ENCODE peak calls at places on chromosome 16, in four cellular contexts. One of them, this sample, is unnamed.

GRCh38 chr16:5035909-5036227 is 2.1 kb upstream of the NAGPA start:
- DNase-seq in HAP-1: no peak
- DNase-seq in right cardiac atrium: no peak
- DNase-seq in CD4-positive, alpha-beta T cell: no peak
- DNase-seq in this sample: no peak

GRCh38 chr16:1822801-1823200 is 3.8 kb downstream of the HAGH start:
- DNase-seq in right cardiac atrium: no peak
- DNase-seq in CD4-positive, alpha-beta T cell: no peak
- DNase-seq in HAP-1: no peak
- DNase-seq in this sample: no peak

GRCh38 chr16:11250091-11250785 is 5.8 kb downstream of the SOCS1 start:
- DNase-seq in HAP-1: no peak
- DNase-seq in CD4-positive, alpha-beta T cell: no peak
- DNase-seq in right cardiac atrium: no peak
- DNase-seq in this sample: no peak

GRCh38 chr16:1494129-1494640 is 1.0 kb downstream of the TELO2 start:
- DNase-seq in CD4-positive, alpha-beta T cell: no peak
- DNase-seq in HAP-1: peak; percentile 43
- DNase-seq in right cardiac atrium: peak; percentile 76
- DNase-seq in this sample: peak; percentile 69

GRCh38 chr16:27366687-27367462 is 35.1 kb upstream of the IL21R start:
- DNase-seq in HAP-1: no peak
- DNase-seq in CD4-positive, alpha-beta T cell: no peak
- DNase-seq in right cardiac atrium: peak; percentile 57
- DNase-seq in this sample: no peak

GRCh38 chr16:26137956-26138355 is 446.2 kb downstream of the HS3ST4 start:
- DNase-seq in right cardiac atrium: no peak
- DNase-seq in HAP-1: no peak
- DNase-seq in CD4-positive, alpha-beta T cell: no peak
- DNase-seq in this sample: no peak

GRCh38 chr16:21301168-21301894 is 23.2 kb upstream of the CRYM start:
- DNase-seq in CD4-positive, alpha-beta T cell: no peak
- DNase-seq in right cardiac atrium: peak; percentile 70
- DNase-seq in HAP-1: peak; percentile 86
- DNase-seq in this sample: peak; percentile 70

GRCh38 chr16:88074041-88074440 is 122.8 kb downstream of the BANP start:
- DNase-seq in right cardiac atrium: no peak
- DNase-seq in HAP-1: no peak
- DNase-seq in CD4-positive, alpha-beta T cell: no peak
- DNase-seq in this sample: peak; percentile 10

GRCh38 chr16:89001117-89002027 is 24.4 kb upstream of the CBFA2T3 start:
- DNase-seq in CD4-positive, alpha-beta T cell: no peak
- DNase-seq in right cardiac atrium: peak; percentile 6
- DNase-seq in HAP-1: no peak
- DNase-seq in this sample: no peak

GRCh38 chr16:85284138-85284897 is 172.0 kb upstream of the CIBAR2 start:
- DNase-seq in HAP-1: no peak
- DNase-seq in CD4-positive, alpha-beta T cell: no peak
- DNase-seq in right cardiac atrium: no peak
- DNase-seq in this sample: peak; percentile 37

GRCh38 chr16:57694556-57695377 is at the start of gene DRC7:
- DNase-seq in CD4-positive, alpha-beta T cell: no peak
- DNase-seq in right cardiac atrium: no peak
- DNase-seq in HAP-1: peak; percentile 58
- DNase-seq in this sample: peak; percentile 61

GRCh38 chr16:65489531-65490023 is 367.7 kb upstream of the CDH11 start:
- DNase-seq in CD4-positive, alpha-beta T cell: no peak
- DNase-seq in HAP-1: no peak
- DNase-seq in right cardiac atrium: no peak
- DNase-seq in this sample: no peak

GRCh38 chr16:26672206-26672605 is 394.5 kb upstream of the C16orf82 start:
- DNase-seq in HAP-1: no peak
- DNase-seq in CD4-positive, alpha-beta T cell: no peak
- DNase-seq in right cardiac atrium: no peak
- DNase-seq in this sample: no peak

GRCh38 chr16:3038256-3038655 is 1.5 kb upstream of the BICDL2 start:
- DNase-seq in CD4-positive, alpha-beta T cell: no peak
- DNase-seq in right cardiac atrium: no peak
- DNase-seq in HAP-1: no peak
- DNase-seq in this sample: no peak

GRCh38 chr16:56505174-56505573 is 14.7 kb downstream of the BBS2 start:
- DNase-seq in right cardiac atrium: no peak
- DNase-seq in HAP-1: no peak
- DNase-seq in CD4-positive, alpha-beta T cell: no peak
- DNase-seq in this sample: no peak

GRCh38 chr16:19223235-19223847 is 55.3 kb downstream of the SYT17 start:
- DNase-seq in HAP-1: no peak
- DNase-seq in CD4-positive, alpha-beta T cell: no peak
- DNase-seq in right cardiac atrium: no peak
- DNase-seq in this sample: peak; percentile 76

GRCh38 chr16:79970551-79971236 is 370.2 kb upstream of the MAF start:
- DNase-seq in right cardiac atrium: peak; percentile 56
- DNase-seq in CD4-positive, alpha-beta T cell: no peak
- DNase-seq in HAP-1: no peak
- DNase-seq in this sample: no peak

GRCh38 chr16:72357860-72358259 is 185.9 kb upstream of the PMFBP1 start:
- DNase-seq in HAP-1: no peak
- DNase-seq in right cardiac atrium: no peak
- DNase-seq in CD4-positive, alpha-beta T cell: no peak
- DNase-seq in this sample: no peak

GRCh38 chr16:73771676-73772075 is 524.9 kb upstream of the PSMD7 start:
- DNase-seq in right cardiac atrium: no peak
- DNase-seq in CD4-positive, alpha-beta T cell: no peak
- DNase-seq in HAP-1: no peak
- DNase-seq in this sample: no peak

GRCh38 chr16:10620120-10620519 is 39.7 kb upstream of the EMP2 start:
- DNase-seq in right cardiac atrium: no peak
- DNase-seq in HAP-1: no peak
- DNase-seq in CD4-positive, alpha-beta T cell: no peak
- DNase-seq in this sample: no peak

GRCh38 chr16:87041286-87041685 is 275.9 kb downstream of the C16orf95 start:
- DNase-seq in HAP-1: no peak
- DNase-seq in CD4-positive, alpha-beta T cell: no peak
- DNase-seq in right cardiac atrium: no peak
- DNase-seq in this sample: no peak

GRCh38 chr16:23695756-23696155 is 17.1 kb downstream of the PLK1 start:
- DNase-seq in HAP-1: no peak
- DNase-seq in right cardiac atrium: no peak
- DNase-seq in CD4-positive, alpha-beta T cell: no peak
- DNase-seq in this sample: no peak

GRCh38 chr16:50282010-50282538 is 15.7 kb downstream of the ADCY7 start:
- DNase-seq in CD4-positive, alpha-beta T cell: peak; percentile 40
- DNase-seq in right cardiac atrium: peak; percentile 77
- DNase-seq in HAP-1: no peak
- DNase-seq in this sample: no peak

GRCh38 chr16:1102333-1102700 is 6.3 kb upstream of the C1QTNF8 start:
- DNase-seq in CD4-positive, alpha-beta T cell: no peak
- DNase-seq in right cardiac atrium: no peak
- DNase-seq in HAP-1: no peak
- DNase-seq in this sample: no peak

GRCh38 chr16:56657555-56658430 is at the start of gene MT1F:
- DNase-seq in CD4-positive, alpha-beta T cell: peak; percentile 59
- DNase-seq in HAP-1: peak; percentile 81
- DNase-seq in right cardiac atrium: peak; percentile 77
- DNase-seq in this sample: peak; percentile 68

GRCh38 chr16:86261379-86261778 is 248.9 kb upstream of the FOXF1 start:
- DNase-seq in CD4-positive, alpha-beta T cell: no peak
- DNase-seq in HAP-1: no peak
- DNase-seq in right cardiac atrium: no peak
- DNase-seq in this sample: no peak

GRCh38 chr16:52549011-52549692 is 2.2 kb upstream of the TOX3 start:
- DNase-seq in HAP-1: peak; percentile 69
- DNase-seq in right cardiac atrium: no peak
- DNase-seq in CD4-positive, alpha-beta T cell: no peak
- DNase-seq in this sample: no peak

GRCh38 chr16:11824362-11824761 is 27.0 kb downstream of the RSL1D1 start:
- DNase-seq in CD4-positive, alpha-beta T cell: no peak
- DNase-seq in right cardiac atrium: peak; percentile 40
- DNase-seq in HAP-1: peak; percentile 43
- DNase-seq in this sample: no peak

GRCh38 chr16:15507299-15507958 is 73.0 kb downstream of the BMERB1 start:
- DNase-seq in HAP-1: no peak
- DNase-seq in right cardiac atrium: peak; percentile 32
- DNase-seq in CD4-positive, alpha-beta T cell: no peak
- DNase-seq in this sample: peak; percentile 44

GRCh38 chr16:66898207-66898606 is 17.9 kb downstream of the PDP2 start:
- DNase-seq in CD4-positive, alpha-beta T cell: no peak
- DNase-seq in HAP-1: no peak
- DNase-seq in right cardiac atrium: no peak
- DNase-seq in this sample: no peak

GRCh38 chr16:35463358-35463757 is 2003.9 kb downstream of the TP53TG3F start:
- DNase-seq in right cardiac atrium: no peak
- DNase-seq in CD4-positive, alpha-beta T cell: no peak
- DNase-seq in HAP-1: no peak
- DNase-seq in this sample: no peak

GRCh38 chr16:55737966-55738365 is 82.2 kb downstream of the SLC6A2 start:
- DNase-seq in right cardiac atrium: no peak
- DNase-seq in HAP-1: no peak
- DNase-seq in CD4-positive, alpha-beta T cell: no peak
- DNase-seq in this sample: no peak

GRCh38 chr16:11791144-11791828 is 5.8 kb downstream of the ZC3H7A start:
- DNase-seq in CD4-positive, alpha-beta T cell: no peak
- DNase-seq in right cardiac atrium: no peak
- DNase-seq in HAP-1: no peak
- DNase-seq in this sample: no peak

This sample was measured in glutamatergic neuron.